ENCODE peak calls at places on chromosome 19, in seven cellular contexts. D is SK-N-SH, P is GM12878, I is HCT116, Z is K562, W is H1, R is HepG2. X is an unnamed sample.

GRCh38 chr19:21569497-21569870 is 64.1 kb downstream of the ZNF429 start:
- DNase-seq in D (no peak), P (no peak), I (no peak), Z (no peak), W (no peak), R (no peak), X (no peak)

GRCh38 chr19:29098863-29099481 is 114.0 kb downstream of the UQCRFS1 start:
- DNase-seq in D (no peak), P (no peak), I (no peak), Z (peak; percentile 12), W (no peak), R (no peak), X (no peak)

GRCh38 chr19:50723069-50723468 is at the start of gene CLEC11A:
- DNase-seq in D (no peak), P (no peak), I (no peak), Z (peak; percentile 50), W (no peak), R (no peak), X (no peak)

GRCh38 chr19:17041994-17042393 is 15.4 kb upstream of the CPAMD8 start:
- DNase-seq in D (no peak), P (no peak), I (no peak), Z (no peak), W (no peak), R (no peak), X (no peak)

GRCh38 chr19:50319156-50319555 is 10.0 kb downstream of the KCNC3 start:
- DNase-seq in D (no peak), P (no peak), I (no peak), Z (no peak), W (no peak), R (no peak), X (no peak)

GRCh38 chr19:49869484-49870308 is 2.3 kb upstream of the PNKP start:
- DNase-seq in D (peak; percentile 90), P (peak; percentile 100), I (peak; percentile 100), Z (peak; percentile 99), W (peak; percentile 99), R (peak; percentile 99), X (peak; percentile 99)

GRCh38 chr19:33441828-33442227 is 68.3 kb downstream of the CEBPG start:
- DNase-seq in D (no peak), P (no peak), I (no peak), Z (no peak), W (no peak), R (no peak), X (no peak)

GRCh38 chr19:10701955-10702307 is 692 bp downstream of the QTRT1 start:
- DNase-seq in D (peak; percentile 82), P (no peak), I (no peak), Z (peak; percentile 80), W (no peak), R (peak; percentile 56), X (no peak)

GRCh38 chr19:33290956-33291622 is 11.2 kb downstream of the CEBPA start:
- DNase-seq in D (no peak), P (no peak), I (no peak), Z (no peak), W (no peak), R (no peak), X (no peak)

GRCh38 chr19:32040246-32040645 is 305.2 kb upstream of the ZNF507 start:
- DNase-seq in D (no peak), P (no peak), I (no peak), Z (no peak), W (no peak), R (no peak), X (no peak)

GRCh38 chr19:48711106-48711662 is 8.3 kb downstream of the MAMSTR start:
- DNase-seq in D (no peak), P (no peak), I (no peak), Z (no peak), W (no peak), R (no peak), X (no peak)

GRCh38 chr19:35290381-35291135 is 1.4 kb upstream of the MAG start:
- DNase-seq in D (no peak), P (no peak), I (no peak), Z (no peak), W (no peak), R (no peak), X (no peak)

GRCh38 chr19:32651729-32652140 is 23.2 kb downstream of the ANKRD27 start:
- DNase-seq in D (peak; percentile 60), P (no peak), I (no peak), Z (no peak), W (peak; percentile 77), R (no peak), X (peak; percentile 29)

GRCh38 chr19:46602392-46603194 is 1.5 kb downstream of the CALM3 start:
- DNase-seq in D (peak; percentile 67), P (no peak), I (no peak), Z (no peak), W (no peak), R (no peak), X (no peak)

GRCh38 chr19:33278023-33278402 is 24.3 kb downstream of the CEBPA start:
- DNase-seq in D (no peak), P (no peak), I (no peak), Z (no peak), W (no peak), R (no peak), X (no peak)

GRCh38 chr19:37999309-38000213 is 92.6 kb downstream of the SIPA1L3 start:
- DNase-seq in D (no peak), P (no peak), I (peak; percentile 88), Z (no peak), W (no peak), R (no peak), X (no peak)

GRCh38 chr19:3441089-3441985 is 39.0 kb downstream of the SMIM24 start:
- DNase-seq in D (no peak), P (no peak), I (no peak), Z (no peak), W (no peak), R (no peak), X (no peak)

GRCh38 chr19:44745386-44745831 is 3.1 kb upstream of the BCL3 start:
- DNase-seq in D (no peak), P (no peak), I (peak; percentile 26), Z (peak; percentile 51), W (no peak), R (no peak), X (no peak)

GRCh38 chr19:28829762-28830161 is 383.2 kb downstream of the UQCRFS1 start:
- DNase-seq in D (no peak), P (no peak), I (no peak), Z (no peak), W (no peak), R (no peak), X (no peak)

GRCh38 chr19:8831832-8832131 is 322 bp downstream of the ZNF558 start:
- DNase-seq in D (no peak), P (no peak), I (no peak), Z (no peak), W (peak; percentile 42), R (no peak), X (peak; percentile 1)

GRCh38 chr19:34732548-34733255 is 1.3 kb upstream of the ZNF181 start:
- DNase-seq in D (peak; percentile 30), P (no peak), I (no peak), Z (peak; percentile 67), W (peak; percentile 48), R (no peak), X (no peak)

GRCh38 chr19:42400404-42400803 is 10.3 kb upstream of the CNFN start:
- DNase-seq in D (no peak), P (no peak), I (no peak), Z (no peak), W (no peak), R (no peak), X (no peak)

GRCh38 chr19:42403586-42403985 is 13.5 kb upstream of the CNFN start:
- DNase-seq in D (no peak), P (no peak), I (no peak), Z (no peak), W (no peak), R (no peak), X (no peak)

GRCh38 chr19:42406111-42406510 is 16.0 kb upstream of the CNFN start:
- DNase-seq in D (no peak), P (no peak), I (no peak), Z (no peak), W (no peak), R (no peak), X (no peak)

GRCh38 chr19:42401365-42402303 is 11.5 kb upstream of the CNFN start:
- DNase-seq in D (peak; percentile 90), P (no peak), I (no peak), Z (peak; percentile 81), W (peak; percentile 97), R (peak; percentile 49), X (peak; percentile 73)

GRCh38 chr19:42402376-42403116 is 12.4 kb upstream of the CNFN start:
- DNase-seq in D (peak; percentile 56), P (no peak), I (no peak), Z (no peak), W (no peak), R (no peak), X (no peak)
- TF ChIP-seq JUND in D (no peak), P (no peak), I (no peak), Z (no peak), W (no peak), R (no peak), X (no peak)

GRCh38 chr19:39587496-39587895 is 14.8 kb upstream of the LGALS13 start:
- DNase-seq in D (no peak), P (no peak), I (no peak), Z (no peak), W (no peak), R (no peak), X (no peak)

GRCh38 chr19:39595950-39596349 is 6.4 kb upstream of the LGALS13 start:
- DNase-seq in D (no peak), P (no peak), I (no peak), Z (no peak), W (no peak), R (no peak), X (no peak)

GRCh38 chr19:39592381-39592780 is 9.9 kb upstream of the LGALS13 start:
- DNase-seq in D (no peak), P (no peak), I (no peak), Z (no peak), W (no peak), R (no peak), X (no peak)

GRCh38 chr19:39588066-39588465 is 14.3 kb upstream of the LGALS13 start:
- DNase-seq in D (no peak), P (no peak), I (no peak), Z (no peak), W (no peak), R (no peak), X (no peak)

DNA sequence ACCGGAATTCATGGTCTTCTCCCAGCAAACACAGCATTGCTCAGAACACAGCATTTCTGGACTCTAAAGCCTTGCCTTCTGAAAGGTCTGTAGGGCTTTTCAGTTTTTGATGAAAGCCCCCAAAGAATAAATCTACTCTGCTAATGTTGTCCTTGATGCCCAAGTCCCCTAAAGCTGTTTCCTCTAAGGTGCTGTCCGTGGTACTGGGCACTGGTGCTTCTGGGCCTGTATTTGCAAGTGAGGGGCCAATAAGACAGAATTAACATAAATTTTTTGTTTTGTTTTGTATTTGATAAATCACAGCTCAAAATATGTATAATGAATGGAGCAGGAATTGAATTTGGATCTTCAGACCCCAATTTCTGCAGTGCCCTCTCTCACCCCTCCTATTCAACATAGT is 12.1 kb upstream of the LGALS13 start:
- DNase-seq in D (no peak), P (no peak), I (no peak), Z (no peak), W (peak; percentile 53), R (no peak), X (peak; percentile 43)
- TF ChIP-seq JUND in D (no peak), P (no peak), I (no peak), Z (no peak), W (no peak), R (no peak), X (no peak)

GRCh38 chr19:5103061-5103701 is 134.3 kb downstream of the KDM4B start:
- DNase-seq in D (peak; percentile 94), P (no peak), I (no peak), Z (no peak), W (no peak), R (no peak), X (no peak)
- TF ChIP-seq JUND in D (no peak), P (no peak), I (no peak), Z (no peak), W (no peak), R (no peak), X (no peak)

GRCh38 chr19:12939292-12939606 is 840 bp downstream of the CALR start:
- DNase-seq in D (no peak), P (no peak), I (no peak), Z (no peak), W (no peak), R (no peak), X (no peak)
- TF ChIP-seq JUND in D (no peak), P (no peak), I (no peak), Z (no peak), W (no peak), R (no peak), X (no peak)

X was measured in T47D.